ENCODE peak calls at places on chromosome 21, in ten cellular contexts. I is progenitor cell of endocrine pancreas; B is activated CD8-positive, alpha-beta memory T cell treated with anti-CD3 and anti-CD28 coated beads, Interleukin-2, amount 50 U/mL, for 4 hours; P is breast epithelium; H is NCI-H1694 treated with DMSO at 0.1 percent for 48 hours; G is naive thymus-derived CD4-positive, alpha-beta T cell; W is OCI-LY7; V is Caco-2; X is NCI-H510A treated with DMSO at 0.1 percent for 48 hours; O is central memory CD8-positive, alpha-beta T cell. E is an unnamed sample.

GRCh38 chr21:42012763-42013329 is 2.7 kb upstream of the ZBTB21 start:
- DNase-seq in I (no peak), B (no peak), P (no peak), H (no peak), G (no peak), W (no peak), V (no peak), X (peak; percentile 93), O (no peak), E (no peak)

GRCh38 chr21:45013271-45013841 is 61.0 kb upstream of the ADARB1 start:
- DNase-seq in I (no peak), B (peak; percentile 12), P (no peak), H (no peak), G (no peak), W (no peak), V (peak; percentile 90), X (no peak), O (no peak), E (peak; percentile 84)

GRCh38 chr21:16330340-16331319 is 600.8 kb downstream of the USP25 start:
- DNase-seq in I (no peak), B (no peak), P (no peak), H (peak; percentile 85), G (peak; percentile 33), W (peak; percentile 56), V (no peak), X (peak; percentile 8), O (no peak), E (peak; percentile 5)

GRCh38 chr21:25039461-25040380 is 567.6 kb downstream of the MRPL39 start:
- DNase-seq in I (no peak), B (no peak), P (no peak), H (peak; percentile 86), G (no peak), W (no peak), V (no peak), X (no peak), O (no peak), E (no peak)

GRCh38 chr21:36385233-36385908 is at the start of gene CHAF1B:
- DNase-seq in I (peak; percentile 79), B (peak; percentile 81), P (peak; percentile 70), H (peak; percentile 33), G (peak; percentile 82), W (peak; percentile 87), V (peak; percentile 82), X (peak; percentile 35), O (peak; percentile 78), E (peak; percentile 75)

GRCh38 chr21:31470896-31471694 is 127.0 kb upstream of the TIAM1 start:
- DNase-seq in I (no peak), B (no peak), P (no peak), H (no peak), G (no peak), W (no peak), V (no peak), X (no peak), O (no peak), E (no peak)

GRCh38 chr21:40689816-40690215 is 157.1 kb downstream of the DSCAM start:
- DNase-seq in I (no peak), B (no peak), P (no peak), H (no peak), G (no peak), W (no peak), V (no peak), X (no peak), O (no peak), E (no peak)

GRCh38 chr21:46553993-46554392 is 50.9 kb downstream of the S100B start:
- DNase-seq in I (no peak), B (no peak), P (no peak), H (no peak), G (no peak), W (no peak), V (no peak), X (no peak), O (no peak), E (no peak)

GRCh38 chr21:23936991-23937390 is 1670.3 kb downstream of the MRPL39 start:
- DNase-seq in I (no peak), B (no peak), P (no peak), H (no peak), G (no peak), W (no peak), V (no peak), X (no peak), O (no peak), E (no peak)

GRCh38 chr21:46404306-46404705 is 54.4 kb upstream of the DIP2A start:
- DNase-seq in I (no peak), B (no peak), P (no peak), H (no peak), G (no peak), W (no peak), V (no peak), X (no peak), O (no peak), E (no peak)

GRCh38 chr21:46437096-46437498 is 21.6 kb upstream of the DIP2A start:
- DNase-seq in I (no peak), B (no peak), P (no peak), H (no peak), G (no peak), W (no peak), V (no peak), X (no peak), O (no peak), E (no peak)

GRCh38 chr21:35066824-35067223 is 17.7 kb upstream of the RUNX1 start:
- DNase-seq in I (no peak), B (no peak), P (no peak), H (no peak), G (no peak), W (no peak), V (no peak), X (no peak), O (no peak), E (no peak)

E was measured in HuH-7.